ENCODE peak calls at places on chromosomes 12 and 14, in ten cellular contexts. C, R, S, K, Q, T, Z, D, A and I are unnamed samples.

GRCh38 chr12:11658796-11659195 is 9.3 kb downstream of the ETV6 start:
- DNase-seq in K (no peak), C (peak), T (peak), A (no peak), S (no peak), Q (no peak), D (no peak), Z (no peak), R (peak), I (peak)

GRCh38 chr14:31717294-31718085 is 156.3 kb downstream of the NUBPL start:
- DNase-seq in D (no peak), Z (no peak), S (no peak), C (peak), Q (no peak), K (no peak), T (peak), A (no peak), R (no peak), I (peak)

GRCh38 chr12:97921957-97922722 is 459.5 kb downstream of the RMST start:
- DNase-seq in Q (no peak), S (no peak), R (peak), K (no peak), C (peak), T (peak), A (peak), D (no peak), Z (peak), I (peak)

GRCh38 chr12:116365114-116365513 is 87.6 kb upstream of the MED13L start:
- DNase-seq in Q (no peak), A (no peak), R (no peak), S (no peak), C (no peak), K (no peak), Z (no peak), D (no peak), T (no peak), I (no peak)

GRCh38 chr14:34843011-34843554 is 32.1 kb downstream of the BAZ1A start:
- DNase-seq in Q (no peak), T (peak), D (no peak), C (peak), S (no peak), Z (peak), A (no peak), K (no peak), R (peak), I (peak)

GRCh38 chr12:93664573-93665138 is 12.5 kb upstream of the CRADD start:
- DNase-seq in A (no peak), T (peak), C (no peak), S (no peak), Z (no peak), Q (no peak), D (no peak), K (no peak), R (peak), I (peak)

GRCh38 chr14:67477926-67478915 is 10.3 kb downstream of the TMEM229B start:
- DNase-seq in Q (no peak), R (no peak), K (peak), C (no peak), T (no peak), A (no peak), D (no peak), S (no peak), Z (no peak), I (no peak)

GRCh38 chr12:50271724-50272247 is 11.5 kb downstream of the LIMA1 start:
- DNase-seq in A (no peak), D (no peak), K (no peak), R (peak), S (no peak), C (peak), T (peak), Z (peak), Q (no peak), I (peak)

GRCh38 chr12:127383281-127383680 is 883.7 kb upstream of the TMEM132C start:
- DNase-seq in Z (no peak), Q (no peak), A (no peak), R (peak), S (no peak), K (no peak), T (peak), C (no peak), D (no peak), I (no peak)

GRCh38 chr12:101414533-101415119 is 7.1 kb upstream of the ARL1 start:
- DNase-seq in C (peak), Z (peak), Q (peak), T (peak), A (no peak), S (no peak), R (peak), K (no peak), D (no peak), I (peak)

GRCh38 chr14:92850492-92850891 is 56.4 kb downstream of the GOLGA5 start:
- DNase-seq in Q (no peak), R (peak), S (no peak), A (no peak), D (no peak), C (no peak), Z (no peak), T (peak), K (no peak), I (no peak)

GRCh38 chr12:12480074-12480473 is 82.6 kb downstream of the DUSP16 start:
- DNase-seq in S (no peak), A (no peak), Q (no peak), T (no peak), Z (no peak), C (no peak), K (no peak), D (no peak), R (no peak), I (no peak)

GRCh38 chr14:96246535-96246839 is 9.5 kb upstream of the BDKRB1 start:
- DNase-seq in T (peak), Z (no peak), A (no peak), C (peak), R (peak), D (no peak), Q (no peak), K (no peak), S (no peak), I (peak)

GRCh38 chr14:103314496-103315277 is 19.4 kb upstream of the EIF5 start:
- DNase-seq in D (peak), S (no peak), Q (no peak), A (no peak), R (no peak), C (peak), Z (peak), T (no peak), K (no peak), I (no peak)

GRCh38 chr12:107359382-107359781 is 266.0 kb upstream of the CRY1 start:
- DNase-seq in C (no peak), A (no peak), Q (no peak), Z (no peak), D (no peak), T (peak), S (no peak), K (no peak), R (peak), I (peak)

GRCh38 chr12:94980577-94980976 is 22.9 kb downstream of the NDUFA12 start:
- DNase-seq in Z (peak), D (no peak), T (peak), R (peak), A (no peak), S (no peak), K (no peak), C (peak), Q (no peak), I (peak)

GRCh38 chr12:62693291-62694040 is 226.8 kb downstream of the MON2 start:
- DNase-seq in D (no peak), S (no peak), A (peak), T (peak), Z (no peak), C (peak), R (peak), K (no peak), Q (peak), I (no peak)

GRCh38 chr12:57134949-57135348 is 6.7 kb downstream of the LRP1 start:
- DNase-seq in C (no peak), D (no peak), K (no peak), R (no peak), A (peak), S (no peak), T (no peak), Q (no peak), Z (no peak), I (no peak)

GRCh38 chr12:6221146-6221545 is 20.9 kb downstream of the CD9 start:
- DNase-seq in Z (no peak), T (no peak), A (no peak), Q (no peak), D (no peak), R (no peak), K (no peak), S (no peak), C (no peak), I (no peak)

GRCh38 chr14:100391777-100392176 is 68.6 kb downstream of the SLC25A47 start:
- DNase-seq in S (no peak), T (peak), Q (no peak), K (no peak), A (no peak), C (no peak), Z (no peak), D (no peak), R (no peak), I (no peak)

GRCh38 chr12:12336511-12336910 is 13.5 kb downstream of the MANSC1 start:
- DNase-seq in C (no peak), K (no peak), A (no peak), T (no peak), R (no peak), S (no peak), D (no peak), Z (no peak), Q (no peak), I (no peak)

GRCh38 chr12:25089738-25090137 is 105.2 kb downstream of the DNAI7 start:
- DNase-seq in A (no peak), C (no peak), K (no peak), S (no peak), D (peak), R (peak), T (no peak), Z (peak), Q (no peak), I (no peak)

GRCh38 chr14:83470466-83470865 is 1936.8 kb upstream of the SEL1L start:
- DNase-seq in R (no peak), D (no peak), K (no peak), C (no peak), T (peak), Z (no peak), S (no peak), Q (no peak), A (no peak), I (no peak)

GRCh38 chr14:81415781-81416180 is 15.7 kb upstream of the STON2 start:
- DNase-seq in K (no peak), D (no peak), Q (no peak), T (no peak), Z (no peak), R (no peak), A (no peak), S (no peak), C (no peak), I (no peak)

GRCh38 chr14:23513005-23513412 is 38.6 kb downstream of the ZFHX2 start:
- DNase-seq in C (no peak), K (no peak), D (no peak), A (no peak), R (no peak), Z (no peak), Q (no peak), S (no peak), T (no peak), I (no peak)

GRCh38 chr14:25050494-25051170 is 685 bp upstream of the STXBP6 start:
- DNase-seq in S (no peak), D (no peak), T (peak), A (no peak), Q (peak), Z (peak), K (no peak), R (peak), C (peak), I (peak)

GRCh38 chr14:25052385-25052784 is 2.4 kb upstream of the STXBP6 start:
- DNase-seq in S (no peak), R (no peak), C (no peak), T (no peak), Q (no peak), K (no peak), D (no peak), Z (no peak), A (no peak), I (no peak)

GRCh38 chr14:25048170-25049126 is 1.5 kb downstream of the STXBP6 start:
- DNase-seq in R (peak), C (peak), A (peak), S (no peak), D (peak), Z (no peak), K (no peak), Q (no peak), T (peak), I (peak)

GRCh38 chr14:25049127-25049558 is 804 bp downstream of the STXBP6 start:
- DNase-seq in C (peak), K (peak), D (no peak), Q (no peak), T (peak), Z (no peak), A (no peak), S (no peak), R (peak), I (peak)

GRCh38 chr14:25049559-25050493 is at the start of gene STXBP6:
- DNase-seq in R (peak), D (peak), C (peak), Q (peak), Z (peak), S (no peak), T (peak), A (peak), K (peak), I (peak)
- H3K4me3 ChIP-seq in R (peak), D (peak), C (peak), Q (peak), Z (peak), S (peak), T (peak), A (peak), K (peak), I (peak)

DNA sequence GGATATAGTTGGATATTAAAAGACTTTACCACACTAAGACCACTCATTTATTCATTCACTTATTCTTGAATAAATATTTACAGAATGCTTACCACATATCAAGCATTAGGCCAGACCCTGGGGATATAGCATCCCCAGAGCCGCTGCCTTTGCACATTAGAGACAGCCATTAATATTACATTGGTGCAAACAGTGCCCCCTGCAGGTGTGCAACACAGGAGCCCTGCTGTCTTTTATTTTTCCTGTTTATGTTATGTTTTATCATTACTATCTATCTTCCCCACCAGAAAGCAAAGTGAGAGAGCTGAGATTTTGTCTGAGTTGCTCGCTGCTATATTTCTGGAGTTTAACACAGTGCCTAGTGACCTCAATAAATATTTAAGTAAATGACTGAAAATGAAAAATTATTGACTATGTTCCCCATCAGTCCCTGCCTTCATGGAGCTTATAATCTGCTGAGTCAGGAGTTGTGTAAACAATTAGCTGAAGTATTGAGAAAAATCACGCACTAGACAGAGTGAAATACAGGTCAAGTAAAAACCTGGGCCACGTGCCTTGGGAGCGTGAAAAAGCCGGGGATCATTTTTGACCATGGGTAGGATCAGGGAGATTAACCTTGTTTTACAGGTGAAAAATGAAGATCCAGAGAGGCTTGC is 301.6 kb downstream of the PCNX1 start:
- DNase-seq in A (no peak), C (no peak), Z (no peak), Q (no peak), D (no peak), T (no peak), S (no peak), R (no peak), K (no peak), I (no peak)
- TF ChIP-seq CTCF in A (no peak), C (no peak), Z (no peak), Q (no peak), D (no peak), T (no peak), S (no peak), R (no peak), K (no peak), I (peak)

GRCh38 chr12:120965534-120966091 is 12.7 kb upstream of the HNF1A start:
- DNase-seq in Z (no peak), K (peak), S (no peak), T (no peak), D (no peak), A (no peak), R (no peak), Q (no peak), C (no peak), I (no peak)

GRCh38 chr12:120965125-120965524 is 13.2 kb upstream of the HNF1A start:
- DNase-seq in C (no peak), S (no peak), Z (no peak), A (no peak), Q (no peak), K (peak), T (no peak), D (no peak), R (no peak), I (no peak)

GRCh38 chr12:120962487-120963054 is 15.8 kb upstream of the HNF1A start:
- DNase-seq in S (no peak), T (no peak), R (no peak), Z (no peak), D (no peak), Q (no peak), C (no peak), A (no peak), K (no peak), I (no peak)

GRCh38 chr12:120961604-120962486 is 16.5 kb upstream of the HNF1A start:
- DNase-seq in S (no peak), C (no peak), R (no peak), Z (no peak), Q (no peak), A (no peak), D (peak), K (no peak), T (no peak), I (no peak)

GRCh38 chr12:120964298-120964697 is 14.0 kb upstream of the HNF1A start:
- DNase-seq in Q (no peak), A (no peak), C (no peak), D (no peak), K (peak), R (no peak), T (no peak), Z (no peak), S (no peak), I (no peak)
- H3K4me3 ChIP-seq in Q (no peak), A (no peak), C (no peak), D (no peak), K (no peak), R (no peak), T (no peak), Z (no peak), S (no peak), I (no peak)

GRCh38 chr12:69024907-69025306 is 91.9 kb upstream of the CPM start:
- DNase-seq in D (no peak), S (no peak), Q (no peak), A (no peak), T (no peak), R (peak), C (no peak), Z (no peak), K (no peak), I (peak)

GRCh38 chr12:69023840-69024239 is 90.9 kb upstream of the CPM start:
- DNase-seq in S (no peak), D (no peak), R (no peak), Q (no peak), K (no peak), C (no peak), Z (no peak), T (no peak), A (no peak), I (no peak)

GRCh38 chr12:69022674-69023073 is 89.7 kb upstream of the CPM start:
- DNase-seq in K (no peak), C (no peak), Q (no peak), Z (no peak), T (no peak), D (no peak), S (no peak), R (no peak), A (no peak), I (no peak)

GRCh38 chr12:69026341-69026740 is 93.4 kb upstream of the CPM start:
- DNase-seq in C (no peak), T (no peak), Q (no peak), S (no peak), A (no peak), Z (no peak), D (no peak), R (no peak), K (no peak), I (no peak)

GRCh38 chr12:69024413-69024812 is 91.4 kb upstream of the CPM start:
- DNase-seq in K (peak), D (peak), T (peak), R (peak), Q (no peak), S (no peak), A (no peak), Z (no peak), C (no peak), I (no peak)
- TF ChIP-seq CTCF in K (no peak), D (no peak), T (no peak), R (no peak), Q (no peak), S (no peak), A (no peak), Z (no peak), C (no peak), I (no peak)

GRCh38 chr14:47044841-47045240 is 393.3 kb upstream of the RPL10L start:
- DNase-seq in Q (peak), R (peak), T (no peak), Z (peak), S (no peak), D (peak), K (no peak), A (no peak), C (no peak), I (peak)
- H3K4me3 ChIP-seq in Q (no peak), R (no peak), T (no peak), Z (no peak), S (no peak), D (no peak), K (no peak), A (no peak), C (no peak), I (no peak)

GRCh38 chr12:145369-145960 is 68.5 kb downstream of the SLC6A12 start:
- DNase-seq in K (no peak), T (no peak), C (no peak), D (no peak), Z (no peak), Q (no peak), S (no peak), A (no peak), R (no peak), I (no peak)
- TF ChIP-seq CTCF in K (no peak), T (no peak), C (no peak), D (no peak), Z (no peak), Q (no peak), S (no peak), A (no peak), R (no peak), I (no peak)